ENCODE peak calls at places on chromosomes 16 and 17, in eight cellular contexts. C is thoracic aorta, L is astrocyte of the spinal cord, H is body of pancreas, T is mesothelial cell of epicardium, S is WTC11, W is D721Med, V is prostate gland. R is an unnamed sample.

GRCh38 chr16:88014954-88015805 is 63.9 kb downstream of the BANP start:
- DNase-seq in C (no peak), L (no peak), H (no peak), T (no peak), S (no peak), W (no peak), V (no peak), R (no peak)

GRCh38 chr17:58680038-58680369 is 11.8 kb downstream of the TEX14 start:
- DNase-seq in C (no peak), L (no peak), H (no peak), T (no peak), S (no peak), W (no peak), V (no peak), R (no peak)

GRCh38 chr16:11796227-11797165 is 562 bp downstream of the ZC3H7A start:
- DNase-seq in C (no peak), L (peak), H (peak), T (peak), S (peak), W (no peak), V (peak), R (peak)

GRCh38 chr17:16352838-16353701 is at the start of gene CENPV:
- DNase-seq in C (no peak), L (no peak), H (peak), T (peak), S (peak), W (peak), V (peak), R (no peak)

GRCh38 chr17:56291226-56291805 is 138.0 kb downstream of the ANKFN1 start:
- DNase-seq in C (no peak), L (no peak), H (no peak), T (no peak), S (no peak), W (no peak), V (no peak), R (no peak)

GRCh38 chr17:823501-823902 is 41.3 kb downstream of the MRM3 start:
- DNase-seq in C (no peak), L (no peak), H (no peak), T (no peak), S (no peak), W (peak), V (no peak), R (no peak)

GRCh38 chr16:68470461-68471150 is 22.3 kb upstream of the SMPD3 start:
- DNase-seq in C (no peak), L (no peak), H (no peak), T (no peak), S (no peak), W (no peak), V (no peak), R (no peak)

GRCh38 chr17:50564916-50565315 is 4.4 kb downstream of the CACNA1G start:
- DNase-seq in C (peak), L (no peak), H (no peak), T (no peak), S (no peak), W (no peak), V (no peak), R (no peak)

GRCh38 chr17:39400547-39401411 is 647 bp downstream of the FBXL20 start:
- DNase-seq in C (no peak), L (peak), H (no peak), T (no peak), S (no peak), W (no peak), V (no peak), R (peak)

GRCh38 chr17:2081564-2081963 is 26.7 kb downstream of the HIC1 start:
- DNase-seq in C (no peak), L (peak), H (no peak), T (no peak), S (no peak), W (no peak), V (no peak), R (no peak)

GRCh38 chr17:76968707-76969597 is 100.7 kb downstream of the MGAT5B start:
- DNase-seq in C (no peak), L (peak), H (peak), T (peak), S (peak), W (no peak), V (no peak), R (no peak)

GRCh38 chr17:32516450-32516849 is 29.7 kb downstream of the CDK5R1 start:
- DNase-seq in C (no peak), L (no peak), H (no peak), T (no peak), S (no peak), W (no peak), V (no peak), R (no peak)

GRCh38 chr17:77476920-77477805 is 336.4 kb downstream of the SEC14L1 start:
- DNase-seq in C (peak), L (peak), H (no peak), T (no peak), S (no peak), W (no peak), V (peak), R (no peak)

GRCh38 chr17:2396568-2397246 is 4.2 kb downstream of the MNT start:
- DNase-seq in C (peak), L (peak), H (peak), T (peak), S (peak), W (no peak), V (peak), R (peak)

GRCh38 chr17:19019041-19019941 is 14.7 kb upstream of the FAM83G start:
- DNase-seq in C (no peak), L (no peak), H (no peak), T (no peak), S (no peak), W (no peak), V (no peak), R (no peak)

GRCh38 chr17:40331743-40332641 is 23.0 kb downstream of the RARA start:
- DNase-seq in C (peak), L (peak), H (peak), T (no peak), S (no peak), W (no peak), V (peak), R (no peak)

GRCh38 chr16:83118365-83118764 is 491.6 kb downstream of the CDH13 start:
- DNase-seq in C (no peak), L (no peak), H (no peak), T (no peak), S (no peak), W (no peak), V (no peak), R (no peak)

GRCh38 chr16:28192811-28193529 is 18.8 kb downstream of the XPO6 start:
- DNase-seq in C (no peak), L (no peak), H (no peak), T (no peak), S (no peak), W (no peak), V (no peak), R (no peak)

GRCh38 chr17:83024205-83024971 is 55.0 kb upstream of the METRNL start:
- DNase-seq in C (no peak), L (no peak), H (no peak), T (no peak), S (no peak), W (no peak), V (no peak), R (no peak)

GRCh38 chr17:45256114-45256966 is 5.6 kb downstream of the SPATA32 start:
- DNase-seq in C (no peak), L (no peak), H (no peak), T (no peak), S (no peak), W (no peak), V (no peak), R (no peak)

GRCh38 chr17:30597776-30598288 is 120.6 kb downstream of the GOSR1 start:
- DNase-seq in C (no peak), L (no peak), H (no peak), T (no peak), S (no peak), W (no peak), V (no peak), R (no peak)

GRCh38 chr17:76623271-76624146 is 20.0 kb downstream of the ST6GALNAC1 start:
- DNase-seq in C (peak), L (peak), H (peak), T (peak), S (peak), W (peak), V (peak), R (peak)

GRCh38 chr16:80674884-80675283 is 129.5 kb downstream of the CDYL2 start:
- DNase-seq in C (no peak), L (no peak), H (no peak), T (no peak), S (no peak), W (no peak), V (no peak), R (no peak)

GRCh38 chr16:89031715-89032659 is 55.0 kb upstream of the CBFA2T3 start:
- DNase-seq in C (no peak), L (no peak), H (no peak), T (no peak), S (no peak), W (no peak), V (no peak), R (no peak)

GRCh38 chr16:84526794-84527485 is 22.5 kb upstream of the MEAK7 start:
- DNase-seq in C (no peak), L (peak), H (no peak), T (no peak), S (no peak), W (peak), V (peak), R (no peak)

GRCh38 chr17:82173351-82174041 is 39.1 kb downstream of the CCDC57 start:
- DNase-seq in C (no peak), L (no peak), H (no peak), T (no peak), S (peak), W (no peak), V (no peak), R (no peak)

GRCh38 chr17:64341181-64341580 is 49.5 kb downstream of the PECAM1 start:
- DNase-seq in C (no peak), L (no peak), H (no peak), T (no peak), S (no peak), W (no peak), V (no peak), R (no peak)

GRCh38 chr16:87045462-87046216 is 271.6 kb downstream of the C16orf95 start:
- DNase-seq in C (no peak), L (no peak), H (no peak), T (no peak), S (no peak), W (no peak), V (no peak), R (no peak)

GRCh38 chr16:67917852-67918236 is 13.8 kb downstream of the CTRL start:
- DNase-seq in C (no peak), L (peak), H (no peak), T (no peak), S (no peak), W (no peak), V (no peak), R (no peak)

GRCh38 chr16:87492241-87492635 is 586 bp downstream of the ZCCHC14 start:
- DNase-seq in C (no peak), L (no peak), H (no peak), T (no peak), S (no peak), W (no peak), V (no peak), R (no peak)

GRCh38 chr17:41967141-41967920 is 736 bp downstream of the CNP start:
- DNase-seq in C (no peak), L (no peak), H (peak), T (no peak), S (peak), W (no peak), V (no peak), R (no peak)

GRCh38 chr17:41966453-41967140 is at the start of gene CNP:
- DNase-seq in C (peak), L (peak), H (peak), T (peak), S (peak), W (peak), V (peak), R (peak)

GRCh38 chr17:41970901-41971331 is 4.3 kb downstream of the CNP start:
- DNase-seq in C (no peak), L (no peak), H (no peak), T (no peak), S (no peak), W (no peak), V (no peak), R (no peak)

GRCh38 chr17:41967921-41968578 is 1.5 kb downstream of the CNP start:
- DNase-seq in C (no peak), L (no peak), H (no peak), T (no peak), S (no peak), W (no peak), V (no peak), R (no peak)

GRCh38 chr17:41968676-41969075 is 2.1 kb downstream of the CNP start:
- DNase-seq in C (no peak), L (no peak), H (no peak), T (no peak), S (no peak), W (no peak), V (no peak), R (no peak)
- TF ChIP-seq CTCF in C (no peak), L (no peak), H (no peak), T (no peak), S (no peak), W (no peak), V (no peak), R (no peak)

GRCh38 chr16:71369494-71369893 is 11.0 kb downstream of the CALB2 start:
- DNase-seq in C (no peak), L (no peak), H (no peak), T (no peak), S (no peak), W (no peak), V (no peak), R (no peak)

GRCh38 chr16:71365021-71365420 is 6.5 kb downstream of the CALB2 start:
- DNase-seq in C (no peak), L (no peak), H (no peak), T (no peak), S (no peak), W (no peak), V (no peak), R (no peak)

GRCh38 chr16:71368958-71369357 is 10.4 kb downstream of the CALB2 start:
- DNase-seq in C (no peak), L (no peak), H (no peak), T (no peak), S (no peak), W (no peak), V (no peak), R (no peak)

GRCh38 chr16:71364306-71364705 is 5.8 kb downstream of the CALB2 start:
- DNase-seq in C (no peak), L (no peak), H (no peak), T (no peak), S (no peak), W (no peak), V (no peak), R (no peak)

GRCh38 chr16:71367243-71367976 is 8.9 kb downstream of the CALB2 start:
- DNase-seq in C (no peak), L (no peak), H (peak), T (peak), S (peak), W (no peak), V (no peak), R (no peak)
- TF ChIP-seq CTCF in C (no peak), L (peak), H (peak), T (peak), S (peak), W (peak), V (no peak), R (no peak)

GRCh38 chr17:60641810-60642220 is 35.8 kb upstream of the BCAS3 start:
- DNase-seq in C (no peak), L (peak), H (peak), T (peak), S (peak), W (peak), V (peak), R (no peak)
- TF ChIP-seq CTCF in C (peak), L (peak), H (peak), T (peak), S (no peak), W (peak), V (no peak), R (no peak)

GRCh38 chr16:29815032-29815721 is 775 bp upstream of the PAGR1 start:
- DNase-seq in C (no peak), L (no peak), H (peak), T (no peak), S (peak), W (no peak), V (no peak), R (no peak)

GRCh38 chr16:29815793-29816693 is at the start of gene PAGR1:
- DNase-seq in C (peak), L (peak), H (peak), T (peak), S (peak), W (peak), V (peak), R (peak)

GRCh38 chr16:29818082-29818481 is 2.1 kb downstream of the PAGR1 start:
- DNase-seq in C (no peak), L (no peak), H (no peak), T (no peak), S (no peak), W (no peak), V (no peak), R (no peak)

GRCh38 chr16:29814592-29814991 is 1.4 kb upstream of the PAGR1 start:
- DNase-seq in C (no peak), L (no peak), H (no peak), T (no peak), S (no peak), W (no peak), V (no peak), R (no peak)

DNA sequence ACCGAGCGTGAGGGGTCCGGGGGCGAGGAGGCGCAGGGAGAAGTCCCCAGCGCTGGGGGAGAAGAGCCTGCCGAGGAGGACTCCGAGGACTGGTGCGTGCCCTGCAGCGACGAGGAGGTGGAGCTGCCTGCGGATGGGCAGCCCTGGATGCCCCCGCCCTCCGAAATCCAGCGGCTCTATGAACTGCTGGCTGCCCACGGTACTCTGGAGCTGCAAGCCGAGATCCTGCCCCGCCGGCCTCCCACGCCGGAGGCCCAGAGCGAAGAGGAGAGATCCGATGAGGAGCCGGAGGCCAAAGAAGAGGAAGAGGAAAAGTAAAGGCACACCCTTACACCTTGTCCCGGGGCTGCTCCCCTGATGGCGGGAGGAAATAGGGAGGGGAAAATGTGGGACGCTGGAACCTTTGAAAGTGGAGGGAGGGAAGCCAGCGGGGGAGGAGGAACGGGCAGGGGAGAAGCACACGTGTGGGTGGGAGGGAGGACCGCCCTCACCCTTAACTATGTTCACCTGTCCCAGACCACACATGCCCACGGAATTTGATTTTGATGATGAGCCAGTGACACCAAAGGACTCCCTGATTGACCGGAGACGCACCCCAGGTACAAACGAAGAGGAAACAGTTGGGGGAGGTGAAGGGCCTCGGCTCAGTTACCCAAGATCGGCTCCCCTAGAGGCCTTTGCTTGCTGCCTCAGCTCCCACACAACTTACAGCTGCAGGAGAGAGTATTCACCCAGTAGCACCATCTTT is 916 bp downstream of the PAGR1 start:
- DNase-seq in C (no peak), L (peak), H (peak), T (peak), S (peak), W (no peak), V (peak), R (no peak)
- TF ChIP-seq CTCF in C (no peak), L (peak), H (peak), T (no peak), S (no peak), W (no peak), V (no peak), R (no peak)

DNA sequence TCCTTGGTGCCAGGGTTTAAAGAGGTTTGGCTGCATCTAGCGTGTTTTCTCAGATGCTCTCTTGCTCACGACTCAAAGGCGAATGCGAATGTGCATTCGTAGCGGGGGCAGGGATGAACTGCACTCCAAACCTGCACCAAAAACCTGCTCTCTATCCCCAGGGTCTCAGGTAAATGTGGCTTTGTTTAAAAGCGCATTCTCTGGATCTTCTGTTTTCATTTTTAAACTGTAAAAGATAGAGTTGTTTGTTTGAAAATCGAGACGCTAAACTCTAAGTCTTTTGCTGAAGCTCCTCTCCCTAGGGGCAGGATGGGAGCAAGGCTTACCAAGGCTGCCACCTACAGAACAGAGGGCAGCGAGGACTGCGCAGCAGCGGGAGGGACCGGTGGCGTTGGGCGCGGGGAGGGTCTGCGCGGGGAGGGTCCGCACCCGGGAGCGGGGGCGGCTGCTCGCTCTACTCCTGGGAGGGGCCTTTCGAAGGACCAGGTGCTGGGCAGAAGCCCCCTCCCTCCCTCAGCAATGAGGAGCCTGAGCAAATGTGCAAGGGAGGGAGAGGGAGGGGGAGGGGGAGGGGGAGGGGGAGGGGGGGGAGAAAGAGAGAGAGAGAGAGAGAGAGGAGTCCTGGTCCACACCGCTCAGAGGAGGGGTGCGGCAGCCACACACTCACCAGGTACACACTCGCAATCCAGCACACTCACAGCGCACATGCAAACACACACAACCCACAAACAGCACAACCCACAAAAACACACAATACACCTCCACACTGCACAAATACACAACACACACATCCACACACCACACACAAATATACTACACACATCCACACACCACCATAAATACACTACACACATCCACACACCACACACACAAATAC is 142.8 kb downstream of the GRIN2A start:
- DNase-seq in C (no peak), L (peak), H (no peak), T (peak), S (peak), W (peak), V (no peak), R (no peak)
- TF ChIP-seq CTCF in C (peak), L (no peak), H (peak), T (no peak), S (no peak), W (peak), V (no peak), R (no peak)

GRCh38 chr16:78464833-78465232 is 365.4 kb downstream of the WWOX start:
- DNase-seq in C (no peak), L (no peak), H (no peak), T (no peak), S (no peak), W (no peak), V (no peak), R (no peak)

GRCh38 chr16:78473031-78473699 is 373.7 kb downstream of the WWOX start:
- DNase-seq in C (no peak), L (no peak), H (no peak), T (no peak), S (no peak), W (no peak), V (no peak), R (no peak)

GRCh38 chr16:78465730-78466129 is 366.3 kb downstream of the WWOX start:
- DNase-seq in C (no peak), L (no peak), H (no peak), T (no peak), S (no peak), W (no peak), V (no peak), R (no peak)

GRCh38 chr16:78474762-78475161 is 375.3 kb downstream of the WWOX start:
- DNase-seq in C (no peak), L (no peak), H (no peak), T (no peak), S (no peak), W (no peak), V (no peak), R (no peak)

GRCh38 chr16:78469787-78470186 is 370.3 kb downstream of the WWOX start:
- DNase-seq in C (no peak), L (no peak), H (no peak), T (no peak), S (no peak), W (no peak), V (no peak), R (no peak)
- TF ChIP-seq CTCF in C (no peak), L (no peak), H (no peak), T (no peak), S (no peak), W (no peak), V (no peak), R (no peak)

DNA sequence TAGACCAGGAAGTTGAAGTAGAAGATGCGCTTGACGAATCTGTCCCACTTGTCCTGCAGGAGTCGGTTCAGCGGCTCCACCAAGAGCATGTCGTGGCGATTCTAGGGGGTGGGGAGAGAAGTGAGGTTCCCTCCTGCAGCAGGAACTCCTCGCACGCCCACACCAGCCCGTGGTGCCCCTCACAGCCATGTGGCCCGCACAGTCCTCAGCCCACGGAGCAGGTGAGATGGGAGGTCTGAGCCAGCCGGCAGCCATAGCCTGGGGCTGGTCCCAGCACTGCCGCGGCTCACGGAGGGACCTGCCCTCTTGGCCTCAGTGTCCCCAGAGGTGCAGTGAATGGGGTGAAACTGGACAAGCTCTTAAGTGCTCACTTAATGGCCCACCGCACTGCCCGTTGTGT is 23.4 kb downstream of the TRPV1 start:
- DNase-seq in C (no peak), L (no peak), H (no peak), T (no peak), S (no peak), W (no peak), V (no peak), R (no peak)
- TF ChIP-seq CTCF in C (no peak), L (no peak), H (no peak), T (no peak), S (no peak), W (no peak), V (no peak), R (no peak)

R was measured in omental fat pad.